ENCODE peak calls at places on chromosome 21, in seven cellular contexts. One of them, this sample, is unnamed.
A peak's percentile ranks its signal among the peaks of the same experiment; 100 is the strongest.

GRCh38 chr21:28771790-28772501 is 220.7 kb downstream of the LTN1 start:
- DNase-seq in LoVo: no peak
- DNase-seq in heart left ventricle: no peak
- DNase-seq in body of pancreas: no peak
- DNase-seq in C1 segment of cervical spinal cord: no peak
- DNase-seq in Daoy: no peak
- DNase-seq in cardiac fibroblast: peak; percentile 87
- DNase-seq in this sample: no peak

GRCh38 chr21:44927587-44928461 is 7.1 kb upstream of the ITGB2 start:
- DNase-seq in LoVo: peak; percentile 64
- DNase-seq in heart left ventricle: peak; percentile 45
- DNase-seq in body of pancreas: no peak
- DNase-seq in C1 segment of cervical spinal cord: no peak
- DNase-seq in Daoy: peak; percentile 93
- DNase-seq in cardiac fibroblast: peak; percentile 77
- DNase-seq in this sample: peak; percentile 94

GRCh38 chr21:15415541-15416261 is 314.1 kb upstream of the USP25 start:
- DNase-seq in LoVo: no peak
- DNase-seq in heart left ventricle: peak; percentile 9
- DNase-seq in body of pancreas: no peak
- DNase-seq in C1 segment of cervical spinal cord: no peak
- DNase-seq in Daoy: no peak
- DNase-seq in cardiac fibroblast: peak; percentile 56
- DNase-seq in this sample: no peak

GRCh38 chr21:41561701-41562100 is 53.7 kb upstream of the TMPRSS2 start:
- DNase-seq in LoVo: no peak
- DNase-seq in heart left ventricle: no peak
- DNase-seq in body of pancreas: no peak
- DNase-seq in C1 segment of cervical spinal cord: no peak
- DNase-seq in Daoy: no peak
- DNase-seq in cardiac fibroblast: no peak
- DNase-seq in this sample: no peak

GRCh38 chr21:45153358-45154318 is 79.3 kb downstream of the ADARB1 start:
- DNase-seq in LoVo: no peak
- DNase-seq in heart left ventricle: no peak
- DNase-seq in body of pancreas: no peak
- DNase-seq in C1 segment of cervical spinal cord: no peak
- DNase-seq in Daoy: no peak
- DNase-seq in cardiac fibroblast: peak; percentile 65
- DNase-seq in this sample: no peak

GRCh38 chr21:14956826-14957225 is 108.0 kb downstream of the NRIP1 start:
- DNase-seq in LoVo: no peak
- DNase-seq in heart left ventricle: no peak
- DNase-seq in body of pancreas: no peak
- DNase-seq in C1 segment of cervical spinal cord: no peak
- DNase-seq in Daoy: no peak
- DNase-seq in cardiac fibroblast: peak; percentile 79
- DNase-seq in this sample: no peak

GRCh38 chr21:15731243-15731613 is 1.4 kb downstream of the USP25 start:
- DNase-seq in LoVo: peak; percentile 65
- DNase-seq in heart left ventricle: no peak
- DNase-seq in body of pancreas: no peak
- DNase-seq in C1 segment of cervical spinal cord: no peak
- DNase-seq in Daoy: peak; percentile 20
- DNase-seq in cardiac fibroblast: no peak
- DNase-seq in this sample: no peak

GRCh38 chr21:45632165-45632896 is 11.2 kb upstream of the PCBP3 start:
- DNase-seq in LoVo: no peak
- DNase-seq in heart left ventricle: no peak
- DNase-seq in body of pancreas: no peak
- DNase-seq in C1 segment of cervical spinal cord: no peak
- DNase-seq in Daoy: no peak
- DNase-seq in cardiac fibroblast: no peak
- DNase-seq in this sample: no peak

GRCh38 chr21:30674312-30674711 is 31.6 kb downstream of the KRTAP20-3 start:
- DNase-seq in LoVo: no peak
- DNase-seq in heart left ventricle: no peak
- DNase-seq in body of pancreas: no peak
- DNase-seq in C1 segment of cervical spinal cord: no peak
- DNase-seq in Daoy: no peak
- DNase-seq in cardiac fibroblast: no peak
- DNase-seq in this sample: no peak

GRCh38 chr21:22758478-22758877 is 1760.3 kb downstream of the NCAM2 start:
- DNase-seq in LoVo: no peak
- DNase-seq in heart left ventricle: no peak
- DNase-seq in body of pancreas: no peak
- DNase-seq in C1 segment of cervical spinal cord: no peak
- DNase-seq in Daoy: peak; percentile 4
- DNase-seq in cardiac fibroblast: no peak
- DNase-seq in this sample: no peak

GRCh38 chr21:36325373-36326010 is 5.5 kb downstream of the MORC3 start:
- DNase-seq in LoVo: no peak
- DNase-seq in heart left ventricle: no peak
- DNase-seq in body of pancreas: no peak
- DNase-seq in C1 segment of cervical spinal cord: no peak
- DNase-seq in Daoy: peak; percentile 19
- DNase-seq in cardiac fibroblast: peak; percentile 48
- DNase-seq in this sample: no peak

GRCh38 chr21:9839011-9839661 is 682.2 kb upstream of the TPTE start:
- DNase-seq in LoVo: no peak
- DNase-seq in heart left ventricle: no peak
- DNase-seq in body of pancreas: no peak
- DNase-seq in C1 segment of cervical spinal cord: no peak
- DNase-seq in Daoy: peak; percentile 86
- DNase-seq in cardiac fibroblast: no peak
- DNase-seq in this sample: no peak

GRCh38 chr21:28442624-28443023 is 550.1 kb downstream of the LTN1 start:
- DNase-seq in LoVo: no peak
- DNase-seq in heart left ventricle: no peak
- DNase-seq in body of pancreas: no peak
- DNase-seq in C1 segment of cervical spinal cord: no peak
- DNase-seq in Daoy: no peak
- DNase-seq in cardiac fibroblast: peak; percentile 92
- DNase-seq in this sample: no peak

GRCh38 chr21:46110499-46111192 is 12.7 kb downstream of the COL6A2 start:
- DNase-seq in LoVo: no peak
- DNase-seq in heart left ventricle: peak; percentile 62
- DNase-seq in body of pancreas: peak; percentile 4
- DNase-seq in C1 segment of cervical spinal cord: no peak
- DNase-seq in Daoy: no peak
- DNase-seq in cardiac fibroblast: no peak
- DNase-seq in this sample: no peak

GRCh38 chr21:20802631-20803260 is 195.5 kb upstream of the NCAM2 start:
- DNase-seq in LoVo: no peak
- DNase-seq in heart left ventricle: no peak
- DNase-seq in body of pancreas: no peak
- DNase-seq in C1 segment of cervical spinal cord: peak; percentile 12
- DNase-seq in Daoy: no peak
- DNase-seq in cardiac fibroblast: no peak
- DNase-seq in this sample: no peak

GRCh38 chr21:29256125-29256895 is 42.4 kb upstream of the BACH1 start:
- DNase-seq in LoVo: no peak
- DNase-seq in heart left ventricle: no peak
- DNase-seq in body of pancreas: no peak
- DNase-seq in C1 segment of cervical spinal cord: no peak
- DNase-seq in Daoy: no peak
- DNase-seq in cardiac fibroblast: peak; percentile 60
- DNase-seq in this sample: no peak

GRCh38 chr21:41168391-41169257 is 664 bp downstream of the BACE2 start:
- DNase-seq in LoVo: peak; percentile 39
- DNase-seq in heart left ventricle: peak; percentile 55
- DNase-seq in body of pancreas: peak; percentile 75
- DNase-seq in C1 segment of cervical spinal cord: no peak
- DNase-seq in Daoy: peak; percentile 81
- DNase-seq in cardiac fibroblast: peak; percentile 64
- DNase-seq in this sample: no peak

GRCh38 chr21:25421327-25422028 is 185.8 kb downstream of the MRPL39 start:
- DNase-seq in LoVo: peak; percentile 2
- DNase-seq in heart left ventricle: no peak
- DNase-seq in body of pancreas: peak; percentile 35
- DNase-seq in C1 segment of cervical spinal cord: no peak
- DNase-seq in Daoy: peak; percentile 47
- DNase-seq in cardiac fibroblast: peak; percentile 69
- DNase-seq in this sample: peak; percentile 14

GRCh38 chr21:26843912-26844257 is 1.3 kb downstream of the ADAMTS1 start:
- DNase-seq in LoVo: no peak
- DNase-seq in heart left ventricle: peak; percentile 19
- DNase-seq in body of pancreas: no peak
- DNase-seq in C1 segment of cervical spinal cord: no peak
- DNase-seq in Daoy: peak; percentile 51
- DNase-seq in cardiac fibroblast: peak; percentile 67
- DNase-seq in this sample: no peak

GRCh38 chr21:38914531-38915385 is 109.0 kb downstream of the ETS2 start:
- DNase-seq in LoVo: peak; percentile 40
- DNase-seq in heart left ventricle: no peak
- DNase-seq in body of pancreas: no peak
- DNase-seq in C1 segment of cervical spinal cord: no peak
- DNase-seq in Daoy: no peak
- DNase-seq in cardiac fibroblast: no peak
- DNase-seq in this sample: no peak

GRCh38 chr21:44785620-44786344 is 15.8 kb downstream of the UBE2G2 start:
- DNase-seq in LoVo: no peak
- DNase-seq in heart left ventricle: no peak
- DNase-seq in body of pancreas: no peak
- DNase-seq in C1 segment of cervical spinal cord: no peak
- DNase-seq in Daoy: peak; percentile 42
- DNase-seq in cardiac fibroblast: peak; percentile 60
- DNase-seq in this sample: no peak

GRCh38 chr21:45420061-45420521 is 15.1 kb downstream of the COL18A1 start:
- DNase-seq in LoVo: no peak
- DNase-seq in heart left ventricle: peak; percentile 39
- DNase-seq in body of pancreas: peak; percentile 42
- DNase-seq in C1 segment of cervical spinal cord: no peak
- DNase-seq in Daoy: no peak
- DNase-seq in cardiac fibroblast: no peak
- DNase-seq in this sample: no peak

GRCh38 chr21:33245289-33245918 is 15.7 kb downstream of the IFNAR2 start:
- DNase-seq in LoVo: no peak
- DNase-seq in heart left ventricle: no peak
- DNase-seq in body of pancreas: no peak
- DNase-seq in C1 segment of cervical spinal cord: no peak
- DNase-seq in Daoy: no peak
- DNase-seq in cardiac fibroblast: no peak
- DNase-seq in this sample: no peak

This sample was measured in CD4-positive, alpha-beta T cell.